ENCODE peak calls at places on chromosomes 5 and 9, in nine cellular contexts. U is heart right ventricle; V is Caco-2; X is BJ; W is CD4-positive, CD25-positive, alpha-beta regulatory T cell; A is AG10803; I is psoas muscle; T is GM06990; P is transverse colon. O is an unnamed sample.

GRCh38 chr5:87099246-87099914 is 168.3 kb upstream of the RASA1 start:
- DNase-seq in U (no peak), V (no peak), X (no peak), W (no peak), A (no peak), I (no peak), T (no peak), P (peak), O (no peak)

GRCh38 chr5:67287795-67288194 is 91.2 kb upstream of the CD180 start:
- DNase-seq in U (no peak), V (no peak), X (peak), W (no peak), A (peak), I (no peak), T (no peak), P (no peak), O (no peak)

GRCh38 chr9:5617749-5618148 is 11.2 kb upstream of the RIC1 start:
- DNase-seq in U (no peak), V (no peak), X (no peak), W (peak), A (no peak), I (no peak), T (peak), P (no peak), O (no peak)

GRCh38 chr5:36724429-36725332 is 118.3 kb downstream of the SLC1A3 start:
- DNase-seq in U (peak), V (no peak), X (no peak), W (peak), A (no peak), I (peak), T (peak), P (peak), O (no peak)

GRCh38 chr5:32254987-32255900 is 57.5 kb downstream of the MTMR12 start:
- DNase-seq in U (no peak), V (no peak), X (peak), W (no peak), A (peak), I (no peak), T (no peak), P (no peak), O (no peak)

GRCh38 chr5:99019812-99020697 is 91.2 kb upstream of the CHD1 start:
- DNase-seq in U (no peak), V (no peak), X (peak), W (no peak), A (peak), I (no peak), T (no peak), P (no peak), O (no peak)

GRCh38 chr9:131667576-131667975 is 72.3 kb downstream of the RAPGEF1 start:
- DNase-seq in U (no peak), V (no peak), X (no peak), W (peak), A (peak), I (no peak), T (no peak), P (no peak), O (no peak)

GRCh38 chr5:116476903-116477537 is 97.6 kb downstream of the SEMA6A start:
- DNase-seq in U (no peak), V (no peak), X (no peak), W (no peak), A (no peak), I (no peak), T (no peak), P (no peak), O (no peak)

GRCh38 chr5:66830636-66831035 is 234.4 kb downstream of the MAST4 start:
- DNase-seq in U (no peak), V (no peak), X (no peak), W (peak), A (no peak), I (no peak), T (no peak), P (no peak), O (no peak)

GRCh38 chr9:131776473-131776872 is 36.6 kb upstream of the RAPGEF1 start:
- DNase-seq in U (peak), V (peak), X (no peak), W (peak), A (peak), I (no peak), T (no peak), P (no peak), O (no peak)

GRCh38 chr9:125674981-125675973 is 31.7 kb downstream of the MAPKAP1 start:
- DNase-seq in U (no peak), V (no peak), X (peak), W (no peak), A (peak), I (no peak), T (no peak), P (no peak), O (no peak)

GRCh38 chr5:159331099-159331973 is 1.0 kb upstream of the IL12B start:
- DNase-seq in U (peak), V (peak), X (no peak), W (peak), A (peak), I (peak), T (peak), P (peak), O (peak)

GRCh38 chr9:113484258-113484730 is 20.8 kb downstream of the RGS3 start:
- DNase-seq in U (peak), V (peak), X (no peak), W (no peak), A (no peak), I (peak), T (no peak), P (peak), O (no peak)

GRCh38 chr5:5018560-5018935 is 121.6 kb upstream of the ADAMTS16 start:
- DNase-seq in U (no peak), V (no peak), X (peak), W (no peak), A (peak), I (no peak), T (no peak), P (no peak), O (no peak)

GRCh38 chr9:124257865-124258764 is at the start of gene NEK6:
- DNase-seq in U (no peak), V (peak), X (no peak), W (peak), A (peak), I (peak), T (peak), P (peak), O (peak)

GRCh38 chr5:121377446-121377845 is 474.2 kb upstream of the FTMT start:
- DNase-seq in U (no peak), V (no peak), X (no peak), W (no peak), A (no peak), I (no peak), T (no peak), P (no peak), O (no peak)

GRCh38 chr9:114653556-114654159 is 3.9 kb downstream of the TEX53 start:
- DNase-seq in U (peak), V (peak), X (peak), W (peak), A (peak), I (no peak), T (no peak), P (peak), O (peak)

GRCh38 chr9:136759001-136759400 is 958 bp upstream of the LCN8 start:
- DNase-seq in U (no peak), V (no peak), X (no peak), W (no peak), A (no peak), I (peak), T (no peak), P (no peak), O (no peak)

GRCh38 chr9:137222190-137223077 is at the start of gene RNF208:
- DNase-seq in U (no peak), V (no peak), X (no peak), W (no peak), A (no peak), I (no peak), T (no peak), P (no peak), O (no peak)

GRCh38 chr5:150989695-150990094 is 30.7 kb upstream of the GPX3 start:
- DNase-seq in U (no peak), V (no peak), X (no peak), W (no peak), A (no peak), I (no peak), T (no peak), P (no peak), O (no peak)

GRCh38 chr5:94184870-94185269 is 433.5 kb downstream of the KIAA0825 start:
- DNase-seq in U (no peak), V (no peak), X (no peak), W (no peak), A (no peak), I (no peak), T (no peak), P (no peak), O (no peak)

GRCh38 chr5:94192658-94193391 is 425.6 kb downstream of the KIAA0825 start:
- DNase-seq in U (no peak), V (no peak), X (no peak), W (no peak), A (no peak), I (no peak), T (peak), P (no peak), O (no peak)

DNA sequence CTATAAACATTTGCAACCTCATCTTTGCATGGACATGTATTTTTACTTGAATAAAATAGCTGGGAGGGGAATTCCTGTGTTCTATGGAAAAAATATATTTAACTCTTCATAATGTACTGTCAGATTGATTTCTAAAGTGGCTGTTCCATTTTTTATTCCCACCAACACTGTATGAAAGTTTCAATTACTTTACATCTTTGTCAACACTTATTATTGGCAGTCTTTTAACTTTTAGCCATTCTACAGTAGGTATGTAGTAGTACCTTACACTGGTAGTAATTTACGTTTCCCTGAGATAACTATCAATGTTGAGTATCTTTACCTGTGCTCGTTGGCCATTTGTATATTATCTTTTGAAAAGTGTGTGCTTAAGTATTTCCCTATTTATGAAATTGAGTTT is 429.7 kb downstream of the KIAA0825 start:
- DNase-seq in U (no peak), V (no peak), X (no peak), W (no peak), A (no peak), I (no peak), T (no peak), P (no peak), O (no peak)
- H3K4me3 ChIP-seq in U (no peak), V (no peak), X (no peak), W (no peak), A (no peak), I (no peak), T (no peak), P (no peak), O (no peak)

GRCh38 chr9:129038109-129038852 is 1.9 kb downstream of the MIGA2 start:
- DNase-seq in U (peak), V (no peak), X (no peak), W (no peak), A (no peak), I (peak), T (no peak), P (no peak), O (no peak)
- H3K4me3 ChIP-seq in U (peak), V (no peak), X (no peak), W (no peak), A (peak), I (peak), T (no peak), P (no peak), O (peak)

GRCh38 chr5:58183078-58183885 is 276.6 kb downstream of the PLK2 start:
- DNase-seq in U (no peak), V (no peak), X (no peak), W (no peak), A (no peak), I (no peak), T (no peak), P (no peak), O (no peak)

GRCh38 chr5:58182287-58182841 is 277.5 kb downstream of the PLK2 start:
- DNase-seq in U (no peak), V (no peak), X (no peak), W (no peak), A (no peak), I (no peak), T (no peak), P (no peak), O (no peak)

GRCh38 chr5:58185397-58186195 is 274.3 kb downstream of the PLK2 start:
- DNase-seq in U (no peak), V (no peak), X (no peak), W (no peak), A (peak), I (no peak), T (no peak), P (no peak), O (no peak)

GRCh38 chr5:58184910-58185309 is 275.0 kb downstream of the PLK2 start:
- DNase-seq in U (no peak), V (no peak), X (peak), W (no peak), A (peak), I (no peak), T (no peak), P (no peak), O (no peak)

GRCh38 chr5:58181578-58182286 is 278.2 kb downstream of the PLK2 start:
- DNase-seq in U (no peak), V (no peak), X (no peak), W (no peak), A (no peak), I (no peak), T (no peak), P (no peak), O (no peak)
- H3K4me3 ChIP-seq in U (no peak), V (no peak), X (no peak), W (no peak), A (no peak), I (no peak), T (no peak), P (no peak), O (no peak)

DNA sequence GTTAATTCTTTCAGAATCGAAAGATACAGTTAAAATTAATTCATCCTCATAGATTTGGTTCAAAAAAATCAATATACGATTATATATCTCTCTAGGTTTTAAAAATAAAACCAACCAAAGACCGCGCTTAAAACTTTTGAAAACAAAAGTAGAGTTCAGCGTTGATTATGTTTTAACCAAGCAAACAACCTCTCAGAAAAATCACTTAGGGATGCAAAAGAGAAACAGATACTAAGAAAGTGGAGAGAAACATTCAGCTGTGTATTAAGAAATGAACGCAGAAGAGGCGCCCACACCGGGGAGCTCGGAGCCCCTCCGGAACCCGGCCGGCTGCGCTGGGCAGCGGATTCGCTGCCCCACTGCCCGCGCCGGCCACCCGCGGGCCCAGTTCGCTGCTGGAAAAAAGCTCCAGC is 1.4 kb downstream of the PITX1 start:
- DNase-seq in U (no peak), V (no peak), X (no peak), W (no peak), A (no peak), I (no peak), T (no peak), P (no peak), O (no peak)
- H3K4me3 ChIP-seq in U (no peak), V (peak), X (peak), W (no peak), A (peak), I (peak), T (peak), P (peak), O (peak)

DNA sequence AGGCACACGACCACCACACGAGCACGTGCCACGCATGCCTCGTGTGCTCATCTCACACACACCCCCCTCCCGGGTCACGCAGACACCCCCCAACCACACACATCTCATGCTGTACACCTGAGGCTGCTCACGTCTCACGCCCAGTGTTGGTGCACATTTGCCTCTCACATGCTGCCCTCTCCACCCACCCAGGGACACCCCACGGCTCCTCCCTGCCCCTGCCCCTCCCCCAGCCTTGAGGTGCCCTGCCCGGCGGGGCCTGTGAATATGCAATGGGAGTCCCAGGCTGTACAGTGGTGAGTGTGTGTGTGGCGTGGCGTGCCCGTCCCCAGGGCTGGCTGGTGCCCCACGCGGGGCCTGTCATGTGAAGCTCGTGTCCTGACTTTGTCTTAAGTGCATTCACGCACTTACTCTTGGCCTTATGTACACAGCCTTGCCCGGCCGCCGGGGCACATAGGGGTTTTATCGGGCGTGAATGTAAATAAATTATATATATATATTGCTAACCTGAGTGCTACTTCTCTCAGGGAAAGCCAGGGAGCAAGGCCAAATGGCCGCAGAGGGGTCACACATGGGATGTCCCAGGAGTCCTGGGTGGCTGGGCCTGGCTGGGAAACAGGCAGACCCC is 18.6 kb downstream of the HK3 start:
- DNase-seq in U (no peak), V (no peak), X (no peak), W (no peak), A (no peak), I (no peak), T (no peak), P (no peak), O (no peak)
- H3K4me3 ChIP-seq in U (no peak), V (no peak), X (no peak), W (no peak), A (no peak), I (no peak), T (no peak), P (no peak), O (no peak)

GRCh38 chr9:967436-967835 is 9.0 kb upstream of the DMRT3 start:
- DNase-seq in U (no peak), V (no peak), X (no peak), W (no peak), A (no peak), I (no peak), T (no peak), P (no peak), O (no peak)
- H3K4me3 ChIP-seq in U (no peak), V (no peak), X (no peak), W (no peak), A (no peak), I (no peak), T (no peak), P (no peak), O (no peak)

DNA sequence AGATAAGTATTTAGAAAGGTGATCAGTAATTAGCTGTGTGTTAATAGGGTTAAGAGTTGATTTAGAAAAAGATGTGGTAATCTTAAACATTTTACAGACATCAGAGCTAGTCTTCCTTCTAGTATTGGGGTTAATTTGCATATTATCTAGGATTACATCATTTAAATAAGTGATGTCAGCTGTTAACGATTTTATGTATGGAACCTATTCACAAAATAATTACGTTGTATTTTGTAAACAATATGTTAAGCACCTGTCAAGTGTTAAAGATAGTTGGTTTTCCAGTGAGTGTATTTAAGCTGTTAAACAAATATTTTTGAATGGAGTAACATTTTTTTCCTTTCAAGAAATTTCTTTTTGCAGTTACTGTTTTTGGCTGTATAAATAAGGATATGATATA is 2.2 kb downstream of the DCP2 start:
- DNase-seq in U (no peak), V (no peak), X (no peak), W (no peak), A (no peak), I (no peak), T (no peak), P (no peak), O (no peak)
- H3K4me3 ChIP-seq in U (no peak), V (no peak), X (no peak), W (peak), A (no peak), I (peak), T (peak), P (no peak), O (no peak)

DNA sequence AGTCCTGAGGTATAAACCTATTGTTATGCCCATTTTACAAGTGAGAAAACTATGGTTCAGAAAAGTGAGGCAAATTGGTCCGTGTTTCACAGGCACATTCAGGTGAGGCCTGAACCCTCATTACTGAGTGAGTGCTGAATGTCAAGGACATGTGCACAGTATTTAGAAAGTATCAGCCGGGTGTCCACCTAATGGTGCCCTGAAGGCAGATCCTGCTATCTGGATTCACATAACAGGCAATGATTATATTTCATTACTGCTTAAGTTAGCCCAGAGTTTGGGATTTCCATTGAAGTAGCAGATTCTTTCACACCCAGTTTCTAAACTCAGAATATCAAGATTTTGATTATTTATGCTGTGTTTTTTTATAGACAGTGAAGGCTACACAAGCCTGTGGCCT is 142.7 kb downstream of the LHFPL2 start:
- DNase-seq in U (no peak), V (no peak), X (no peak), W (no peak), A (no peak), I (no peak), T (no peak), P (no peak), O (no peak)
- H3K4me3 ChIP-seq in U (no peak), V (no peak), X (no peak), W (no peak), A (no peak), I (no peak), T (no peak), P (no peak), O (no peak)

GRCh38 chr5:111233050-111233370 is 8.8 kb downstream of the CAMK4 start:
- DNase-seq in U (no peak), V (no peak), X (no peak), W (peak), A (no peak), I (no peak), T (no peak), P (no peak), O (no peak)
- H3K4me3 ChIP-seq in U (no peak), V (no peak), X (no peak), W (peak), A (no peak), I (no peak), T (no peak), P (no peak), O (no peak)

GRCh38 chr5:124662261-124662781 is 84.1 kb downstream of the ZNF608 start:
- DNase-seq in U (no peak), V (peak), X (no peak), W (no peak), A (no peak), I (no peak), T (no peak), P (peak), O (no peak)
- H3K4me3 ChIP-seq in U (no peak), V (no peak), X (no peak), W (no peak), A (no peak), I (no peak), T (no peak), P (no peak), O (no peak)

O was measured in ovary.